ENCODE peak calls at places on chromosomes 6 and 20, in eight cellular contexts. X is activated gamma-delta T cell treated with Interleukin-2 at 50 U/mL for 16 hours; M is Daoy; G is SK-N-DZ; B is EL; D is right lobe of liver; O is CD8-positive, alpha-beta memory T cell; U is fibroblast of lung. A is an unnamed sample.

GRCh38 chr20:35742741-35743523 is 872 bp upstream of the RBM39 start:
- DNase-seq in X (no peak), M (no peak), G (peak), B (peak), D (no peak), O (peak), U (peak), A (no peak)

GRCh38 chr20:1872456-1873183 is 22.6 kb upstream of the SIRPA start:
- DNase-seq in X (no peak), M (no peak), G (no peak), B (no peak), D (no peak), O (no peak), U (no peak), A (no peak)

GRCh38 chr6:8983202-8983688 is 547.9 kb upstream of the SLC35B3 start:
- DNase-seq in X (peak), M (peak), G (peak), B (peak), D (peak), O (peak), U (peak), A (peak)

GRCh38 chr20:6533828-6534388 is 233.6 kb upstream of the BMP2 start:
- DNase-seq in X (no peak), M (peak), G (no peak), B (peak), D (no peak), O (no peak), U (peak), A (no peak)

GRCh38 chr6:10759312-10759839 is 11.8 kb downstream of the TMEM14B start:
- DNase-seq in X (no peak), M (peak), G (peak), B (peak), D (no peak), O (no peak), U (peak), A (no peak)

GRCh38 chr20:14566505-14566904 is 229.1 kb upstream of the FLRT3 start:
- DNase-seq in X (no peak), M (no peak), G (no peak), B (peak), D (no peak), O (no peak), U (peak), A (no peak)

GRCh38 chr6:45350186-45350585 is 22.1 kb downstream of the RUNX2 start:
- DNase-seq in X (no peak), M (no peak), G (no peak), B (no peak), D (no peak), O (no peak), U (peak), A (no peak)

GRCh38 chr6:28220164-28221133 is 4.6 kb upstream of the ZSCAN9 start:
- DNase-seq in X (no peak), M (no peak), G (no peak), B (peak), D (no peak), O (no peak), U (peak), A (no peak)

GRCh38 chr6:16514249-16514648 is 247.0 kb downstream of the ATXN1 start:
- DNase-seq in X (no peak), M (peak), G (peak), B (peak), D (no peak), O (peak), U (peak), A (no peak)

GRCh38 chr20:23142162-23143050 is 56.3 kb upstream of the CD93 start:
- DNase-seq in X (no peak), M (no peak), G (no peak), B (no peak), D (peak), O (no peak), U (no peak), A (no peak)

GRCh38 chr6:156780117-156780641 is 3.0 kb downstream of the ARID1B start:
- DNase-seq in X (peak), M (peak), G (peak), B (peak), D (no peak), O (peak), U (peak), A (peak)